ENCODE peak calls at places on chromosomes 11 and 22, in five cellular contexts. One of them, this sample, is unnamed.

GRCh38 chr11:114447892-114448291 is 8.6 kb downstream of the REXO2 start:
- DNase-seq in H1: no peak
- DNase-seq in H9: no peak
- DNase-seq in neuronal stem cell: no peak
- DNase-seq in mesenchymal stem cell: peak
- DNase-seq in this sample: no peak

GRCh38 chr22:49238181-49239141 is 589.2 kb downstream of the BRD1 start:
- DNase-seq in H1: peak
- DNase-seq in H9: peak
- DNase-seq in neuronal stem cell: no peak
- DNase-seq in mesenchymal stem cell: no peak
- DNase-seq in this sample: no peak

GRCh38 chr11:23778971-23779370 is 717.9 kb upstream of the LUZP2 start:
- DNase-seq in H1: no peak
- DNase-seq in H9: no peak
- DNase-seq in neuronal stem cell: no peak
- DNase-seq in mesenchymal stem cell: peak
- DNase-seq in this sample: no peak

GRCh38 chr22:22037740-22038139 is 55.2 kb upstream of the TOP3B start:
- DNase-seq in H1: no peak
- DNase-seq in H9: no peak
- DNase-seq in neuronal stem cell: peak
- DNase-seq in mesenchymal stem cell: peak
- DNase-seq in this sample: no peak

GRCh38 chr11:74773481-74773880 is 24.8 kb downstream of the RNF169 start:
- DNase-seq in H1: no peak
- DNase-seq in H9: no peak
- DNase-seq in neuronal stem cell: no peak
- DNase-seq in mesenchymal stem cell: no peak
- DNase-seq in this sample: peak

GRCh38 chr11:114083256-114084252 is 24.0 kb downstream of the ZBTB16 start:
- DNase-seq in H1: no peak
- DNase-seq in H9: no peak
- DNase-seq in neuronal stem cell: no peak
- DNase-seq in mesenchymal stem cell: no peak
- DNase-seq in this sample: no peak

GRCh38 chr22:29751139-29751538 is 15.7 kb downstream of the ZMAT5 start:
- DNase-seq in H1: no peak
- DNase-seq in H9: no peak
- DNase-seq in neuronal stem cell: no peak
- DNase-seq in mesenchymal stem cell: no peak
- DNase-seq in this sample: no peak

GRCh38 chr11:16406226-16406625 is 49.9 kb upstream of the SOX6 start:
- DNase-seq in H1: no peak
- DNase-seq in H9: no peak
- DNase-seq in neuronal stem cell: no peak
- DNase-seq in mesenchymal stem cell: peak
- DNase-seq in this sample: no peak

GRCh38 chr22:33865248-33865647 is 55.0 kb downstream of the LARGE1 start:
- DNase-seq in H1: no peak
- DNase-seq in H9: no peak
- DNase-seq in neuronal stem cell: no peak
- DNase-seq in mesenchymal stem cell: peak
- DNase-seq in this sample: no peak

GRCh38 chr11:99505319-99505718 is 484.6 kb downstream of the CNTN5 start:
- DNase-seq in H1: no peak
- DNase-seq in H9: no peak
- DNase-seq in neuronal stem cell: no peak
- DNase-seq in mesenchymal stem cell: peak
- DNase-seq in this sample: no peak

GRCh38 chr11:13276454-13276851 is 1.1 kb upstream of the BMAL1 start:
- DNase-seq in H1: no peak
- DNase-seq in H9: no peak
- DNase-seq in neuronal stem cell: no peak
- DNase-seq in mesenchymal stem cell: no peak
- DNase-seq in this sample: no peak

GRCh38 chr11:46918087-46918751 is at the start of gene LRP4:
- DNase-seq in H1: peak
- DNase-seq in H9: peak
- DNase-seq in neuronal stem cell: no peak
- DNase-seq in mesenchymal stem cell: peak
- DNase-seq in this sample: no peak

GRCh38 chr11:18791175-18792065 is at the start of gene PTPN5:
- DNase-seq in H1: peak
- DNase-seq in H9: peak
- DNase-seq in neuronal stem cell: peak
- DNase-seq in mesenchymal stem cell: no peak
- DNase-seq in this sample: no peak

GRCh38 chr11:118081241-118081958 is 4.5 kb downstream of the TMPRSS4 start:
- DNase-seq in H1: no peak
- DNase-seq in H9: no peak
- DNase-seq in neuronal stem cell: no peak
- DNase-seq in mesenchymal stem cell: no peak
- DNase-seq in this sample: no peak

GRCh38 chr22:29113329-29113728 is 40.5 kb downstream of the KREMEN1 start:
- DNase-seq in H1: no peak
- DNase-seq in H9: no peak
- DNase-seq in neuronal stem cell: no peak
- DNase-seq in mesenchymal stem cell: no peak
- DNase-seq in this sample: no peak

GRCh38 chr22:39138357-39138997 is 14.0 kb downstream of the CBX7 start:
- DNase-seq in H1: no peak
- DNase-seq in H9: peak
- DNase-seq in neuronal stem cell: no peak
- DNase-seq in mesenchymal stem cell: no peak
- DNase-seq in this sample: no peak

GRCh38 chr11:126257144-126257543 is 11.6 kb downstream of the SRPRA start:
- DNase-seq in H1: no peak
- DNase-seq in H9: no peak
- DNase-seq in neuronal stem cell: no peak
- DNase-seq in mesenchymal stem cell: no peak
- DNase-seq in this sample: peak

GRCh38 chr11:36155770-36156485 is 133.3 kb downstream of the COMMD9 start:
- DNase-seq in H1: no peak
- DNase-seq in H9: no peak
- DNase-seq in neuronal stem cell: no peak
- DNase-seq in mesenchymal stem cell: no peak
- DNase-seq in this sample: no peak

GRCh38 chr11:12248330-12248729 is 129.0 kb upstream of the PARVA start:
- DNase-seq in H1: no peak
- DNase-seq in H9: no peak
- DNase-seq in neuronal stem cell: no peak
- DNase-seq in mesenchymal stem cell: peak
- DNase-seq in this sample: no peak

GRCh38 chr11:9613830-9614762 is 40.6 kb downstream of the WEE1 start:
- DNase-seq in H1: peak
- DNase-seq in H9: peak
- DNase-seq in neuronal stem cell: peak
- DNase-seq in mesenchymal stem cell: peak
- DNase-seq in this sample: peak
- H2BK12ac ChIP-seq in H1: peak
- H2BK12ac ChIP-seq in H9: no peak
- H2BK12ac ChIP-seq in neuronal stem cell: peak
- H2BK12ac ChIP-seq in mesenchymal stem cell: peak
- H2BK12ac ChIP-seq in this sample: peak

DNA sequence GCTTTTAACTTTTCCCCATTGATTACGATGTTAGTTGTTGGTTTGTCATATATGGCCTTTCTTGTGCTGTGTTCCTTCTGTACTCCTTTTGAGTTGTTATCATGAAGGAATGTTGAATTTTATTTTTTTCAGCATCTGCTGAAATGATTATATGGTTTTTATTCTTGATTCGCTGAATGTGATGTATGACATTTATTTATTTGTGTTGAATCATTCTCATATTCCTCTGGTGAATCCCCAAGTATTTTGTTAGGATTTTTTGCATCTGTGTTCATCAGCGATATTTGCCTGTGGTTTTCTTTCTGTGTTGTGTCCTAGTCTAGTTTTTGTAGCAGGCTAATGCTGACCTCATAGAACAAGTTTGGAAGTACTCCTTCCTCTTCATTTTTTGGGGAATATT is 78.2 kb downstream of the GGT1 start:
- DNase-seq in H1: no peak
- DNase-seq in H9: no peak
- DNase-seq in neuronal stem cell: no peak
- DNase-seq in mesenchymal stem cell: no peak
- DNase-seq in this sample: no peak
- H2BK12ac ChIP-seq in H1: no peak
- H2BK12ac ChIP-seq in H9: no peak
- H2BK12ac ChIP-seq in neuronal stem cell: no peak
- H2BK12ac ChIP-seq in mesenchymal stem cell: no peak
- H2BK12ac ChIP-seq in this sample: no peak

GRCh38 chr11:7949934-7950333 is 8.4 kb upstream of the OR10A3 start:
- DNase-seq in H1: no peak
- DNase-seq in H9: no peak
- DNase-seq in neuronal stem cell: no peak
- DNase-seq in mesenchymal stem cell: no peak
- DNase-seq in this sample: no peak

GRCh38 chr11:7955191-7955590 is 10.1 kb downstream of the NLRP10 start:
- DNase-seq in H1: no peak
- DNase-seq in H9: no peak
- DNase-seq in neuronal stem cell: no peak
- DNase-seq in mesenchymal stem cell: no peak
- DNase-seq in this sample: no peak
- H2BK12ac ChIP-seq in H1: no peak
- H2BK12ac ChIP-seq in H9: no peak
- H2BK12ac ChIP-seq in neuronal stem cell: no peak
- H2BK12ac ChIP-seq in mesenchymal stem cell: no peak
- H2BK12ac ChIP-seq in this sample: no peak

DNA sequence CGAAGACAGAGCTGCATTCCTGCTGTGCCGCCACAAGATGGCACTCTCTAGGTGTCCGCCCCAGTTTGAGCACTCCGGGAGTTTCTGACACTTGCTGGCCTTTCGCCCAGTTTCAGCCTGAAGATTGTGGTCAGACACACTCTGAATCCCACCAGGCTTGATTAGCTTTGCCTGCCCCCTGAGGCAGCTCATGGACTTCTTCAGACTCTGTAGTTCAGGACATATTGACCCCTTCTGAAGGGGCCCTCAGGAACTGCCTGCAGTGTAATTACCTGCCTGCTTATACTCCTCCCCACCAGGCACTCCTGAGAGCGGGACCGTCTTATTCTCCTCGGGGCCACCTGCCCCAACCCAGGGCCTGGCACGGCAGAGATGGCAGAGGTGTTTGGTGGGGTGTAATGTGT is 46.2 kb downstream of the EIF3F start:
- DNase-seq in H1: peak
- DNase-seq in H9: peak
- DNase-seq in neuronal stem cell: peak
- DNase-seq in mesenchymal stem cell: peak
- DNase-seq in this sample: peak
- H2BK12ac ChIP-seq in H1: no peak
- H2BK12ac ChIP-seq in H9: no peak
- H2BK12ac ChIP-seq in neuronal stem cell: no peak
- H2BK12ac ChIP-seq in mesenchymal stem cell: no peak
- H2BK12ac ChIP-seq in this sample: no peak

GRCh38 chr11:102064316-102064715 is 17.1 kb downstream of the CFAP300 start:
- DNase-seq in H1: no peak
- DNase-seq in H9: no peak
- DNase-seq in neuronal stem cell: no peak
- DNase-seq in mesenchymal stem cell: no peak
- DNase-seq in this sample: peak
- H2BK12ac ChIP-seq in H1: no peak
- H2BK12ac ChIP-seq in H9: no peak
- H2BK12ac ChIP-seq in neuronal stem cell: no peak
- H2BK12ac ChIP-seq in mesenchymal stem cell: no peak
- H2BK12ac ChIP-seq in this sample: no peak

GRCh38 chr11:64754919-64755662 is 4.7 kb downstream of the PYGM start:
- DNase-seq in H1: no peak
- DNase-seq in H9: no peak
- DNase-seq in neuronal stem cell: no peak
- DNase-seq in mesenchymal stem cell: no peak
- DNase-seq in this sample: no peak
- H2BK12ac ChIP-seq in H1: no peak
- H2BK12ac ChIP-seq in H9: no peak
- H2BK12ac ChIP-seq in neuronal stem cell: no peak
- H2BK12ac ChIP-seq in mesenchymal stem cell: no peak
- H2BK12ac ChIP-seq in this sample: no peak

GRCh38 chr11:69351460-69351859 is 57.5 kb downstream of the MYEOV start:
- DNase-seq in H1: no peak
- DNase-seq in H9: no peak
- DNase-seq in neuronal stem cell: no peak
- DNase-seq in mesenchymal stem cell: peak
- DNase-seq in this sample: peak
- H2BK12ac ChIP-seq in H1: no peak
- H2BK12ac ChIP-seq in H9: no peak
- H2BK12ac ChIP-seq in neuronal stem cell: no peak
- H2BK12ac ChIP-seq in mesenchymal stem cell: peak
- H2BK12ac ChIP-seq in this sample: no peak

GRCh38 chr11:17518366-17518765 is 25.9 kb downstream of the USH1C start:
- DNase-seq in H1: no peak
- DNase-seq in H9: no peak
- DNase-seq in neuronal stem cell: no peak
- DNase-seq in mesenchymal stem cell: no peak
- DNase-seq in this sample: no peak
- H2BK12ac ChIP-seq in H1: no peak
- H2BK12ac ChIP-seq in H9: no peak
- H2BK12ac ChIP-seq in neuronal stem cell: no peak
- H2BK12ac ChIP-seq in mesenchymal stem cell: no peak
- H2BK12ac ChIP-seq in this sample: no peak

DNA sequence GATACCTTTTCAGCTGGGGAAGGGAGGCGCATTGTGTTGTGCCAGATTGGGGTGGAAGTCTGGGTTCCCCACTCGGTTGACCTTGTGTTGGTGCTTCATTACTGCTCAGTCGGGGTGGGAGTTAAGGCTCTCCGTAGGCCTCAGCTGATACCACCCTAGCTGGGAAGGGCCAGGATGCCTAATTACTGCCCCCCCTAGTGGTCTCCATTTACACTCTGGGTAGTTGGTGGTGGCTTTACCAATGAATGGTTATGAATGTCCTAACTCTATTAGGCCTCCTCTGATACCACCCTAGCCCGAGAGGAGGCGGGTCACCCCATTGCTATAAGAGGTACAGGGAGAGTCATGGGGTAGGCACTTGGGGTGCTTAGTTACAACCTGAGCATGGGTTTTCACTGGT is 27.5 kb upstream of the HIKESHI start:
- DNase-seq in H1: peak
- DNase-seq in H9: peak
- DNase-seq in neuronal stem cell: no peak
- DNase-seq in mesenchymal stem cell: no peak
- DNase-seq in this sample: no peak
- H2BK12ac ChIP-seq in H1: no peak
- H2BK12ac ChIP-seq in H9: no peak
- H2BK12ac ChIP-seq in neuronal stem cell: no peak
- H2BK12ac ChIP-seq in mesenchymal stem cell: no peak
- H2BK12ac ChIP-seq in this sample: no peak